ENCODE peak calls at places on chromosome 2, in five cellular contexts. Z, R, Y, C and M are unnamed samples.

GRCh38 chr2:109324859-109325258 is 195.9 kb downstream of the SH3RF3 start:
- DNase-seq in Y (peak; percentile 96), C (no peak), Z (no peak), R (no peak), M (no peak)

GRCh38 chr2:82258151-82258550 is 1953.6 kb upstream of the LRRTM1 start:
- DNase-seq in Y (no peak), Z (no peak), R (no peak), C (no peak), M (no peak)

GRCh38 chr2:218429951-218430692 is 11.2 kb downstream of the VIL1 start:
- DNase-seq in R (no peak), C (no peak), Y (no peak), Z (no peak), M (no peak)

GRCh38 chr2:25042321-25043240 is 705 bp downstream of the EFR3B start:
- DNase-seq in C (peak; percentile 45), Y (peak; percentile 59), R (no peak), Z (peak; percentile 35), M (peak; percentile 38)

GRCh38 chr2:1283856-1284255 is 129.4 kb upstream of the TPO start:
- DNase-seq in Z (no peak), R (no peak), C (no peak), Y (no peak), M (no peak)

GRCh38 chr2:27069436-27069835 is 2.0 kb downstream of the OST4 start:
- DNase-seq in Z (no peak), C (no peak), R (no peak), Y (no peak), M (no peak)

GRCh38 chr2:39418491-39418890 is 18.6 kb downstream of the MAP4K3 start:
- DNase-seq in Z (no peak), Y (no peak), C (no peak), R (no peak), M (no peak)

GRCh38 chr2:17754773-17755425 is 961 bp downstream of the GEN1 start:
- DNase-seq in Y (peak; percentile 41), C (peak; percentile 12), Z (no peak), R (no peak), M (no peak)

GRCh38 chr2:144350151-144350802 is 169.6 kb downstream of the ZEB2 start:
- DNase-seq in Y (peak; percentile 46), C (no peak), Z (no peak), R (peak; percentile 79), M (peak; percentile 62)

GRCh38 chr2:238094438-238095022 is 5.6 kb upstream of the ESPNL start:
- DNase-seq in R (no peak), Y (no peak), Z (no peak), C (no peak), M (no peak)

GRCh38 chr2:33375054-33375453 is 101.4 kb upstream of the RASGRP3 start:
- DNase-seq in C (no peak), R (no peak), Z (no peak), Y (no peak), M (no peak)

GRCh38 chr2:202720226-202720625 is 85.5 kb downstream of the FAM117B start:
- DNase-seq in Y (no peak), C (peak; percentile 76), Z (no peak), R (no peak), M (no peak)

GRCh38 chr2:166625670-166626069 is 131.6 kb upstream of the SCN7A start:
- DNase-seq in Y (no peak), C (no peak), R (no peak), Z (no peak), M (no peak)

GRCh38 chr2:200609027-200609614 is 23.3 kb downstream of the AOX1 start:
- DNase-seq in C (peak; percentile 92), Z (no peak), R (no peak), Y (peak; percentile 69), M (no peak)

GRCh38 chr2:127641133-127641532 is 4.8 kb upstream of the GPR17 start:
- DNase-seq in R (no peak), Z (no peak), C (no peak), Y (no peak), M (no peak)
- H2BK12ac ChIP-seq in R (no peak overlapping the region), Z (no peak overlapping the region), C (peak overlapping the region; percentile 15), Y (no peak overlapping the region), M (no peak overlapping the region)

DNA sequence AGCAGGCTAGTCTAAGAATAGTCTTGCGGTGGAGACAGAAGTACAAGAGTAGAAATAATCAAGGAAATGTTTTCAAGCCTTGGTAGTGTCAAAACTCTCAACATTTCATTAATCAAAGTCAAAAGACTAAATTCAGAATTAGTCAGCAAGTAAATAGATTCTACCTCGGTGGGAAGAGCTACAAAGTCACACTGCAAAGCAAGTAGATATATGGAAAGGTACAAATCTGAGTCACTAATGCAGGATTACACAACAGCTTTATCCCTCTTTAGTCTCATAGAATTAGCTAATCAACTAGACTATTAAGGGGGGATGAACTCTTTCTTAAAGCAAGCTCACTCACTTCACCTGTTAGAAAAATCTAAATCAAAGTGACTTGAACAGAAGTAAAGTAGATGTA is 568.7 kb upstream of the CNTNAP5 start:
- DNase-seq in R (no peak), Z (no peak), Y (no peak), C (no peak), M (no peak)
- H2BK12ac ChIP-seq in R (no peak overlapping the region), Z (no peak overlapping the region), Y (no peak overlapping the region), C (no peak overlapping the region), M (no peak overlapping the region)

GRCh38 chr2:128300621-128301020 is 18.0 kb downstream of the HS6ST1 start:
- DNase-seq in C (peak; percentile 64), R (no peak), Y (no peak), Z (no peak), M (no peak)

GRCh38 chr2:128300151-128300550 is 18.5 kb downstream of the HS6ST1 start:
- DNase-seq in Z (no peak), R (no peak), Y (no peak), C (no peak), M (no peak)

GRCh38 chr2:128301501-128301966 is 17.1 kb downstream of the HS6ST1 start:
- DNase-seq in Y (peak; percentile 99), Z (no peak), C (peak; percentile 92), R (no peak), M (no peak)

GRCh38 chr2:128302011-128302743 is 16.5 kb downstream of the HS6ST1 start:
- DNase-seq in R (no peak), Z (no peak), Y (no peak), C (peak; percentile 94), M (no peak)

DNA sequence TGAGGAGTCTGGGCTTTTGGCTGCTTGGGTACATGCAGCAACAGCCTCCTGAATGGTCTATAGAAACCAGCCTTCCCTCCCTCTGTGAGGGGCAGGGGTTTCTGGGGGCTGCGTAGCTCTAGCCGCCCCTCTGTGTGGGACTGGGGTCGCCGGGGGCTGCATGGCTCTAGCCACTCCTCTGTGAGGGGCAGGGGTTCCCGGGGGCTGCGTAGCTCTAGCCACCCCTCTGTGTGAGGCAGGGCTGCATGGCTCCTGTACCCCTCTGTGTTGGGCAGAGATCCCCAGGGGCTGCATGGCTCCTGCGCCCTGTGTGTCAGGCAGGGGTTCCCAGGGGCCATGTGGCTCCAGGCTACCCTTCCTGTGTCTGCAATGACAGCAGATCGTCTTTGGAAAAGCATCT is 17.6 kb downstream of the HS6ST1 start:
- DNase-seq in R (no peak), Z (no peak), Y (no peak), C (no peak), M (no peak)
- H2BK12ac ChIP-seq in R (no peak overlapping the region), Z (no peak overlapping the region), Y (peak overlapping the region; percentile 23), C (no peak overlapping the region), M (no peak overlapping the region)

DNA sequence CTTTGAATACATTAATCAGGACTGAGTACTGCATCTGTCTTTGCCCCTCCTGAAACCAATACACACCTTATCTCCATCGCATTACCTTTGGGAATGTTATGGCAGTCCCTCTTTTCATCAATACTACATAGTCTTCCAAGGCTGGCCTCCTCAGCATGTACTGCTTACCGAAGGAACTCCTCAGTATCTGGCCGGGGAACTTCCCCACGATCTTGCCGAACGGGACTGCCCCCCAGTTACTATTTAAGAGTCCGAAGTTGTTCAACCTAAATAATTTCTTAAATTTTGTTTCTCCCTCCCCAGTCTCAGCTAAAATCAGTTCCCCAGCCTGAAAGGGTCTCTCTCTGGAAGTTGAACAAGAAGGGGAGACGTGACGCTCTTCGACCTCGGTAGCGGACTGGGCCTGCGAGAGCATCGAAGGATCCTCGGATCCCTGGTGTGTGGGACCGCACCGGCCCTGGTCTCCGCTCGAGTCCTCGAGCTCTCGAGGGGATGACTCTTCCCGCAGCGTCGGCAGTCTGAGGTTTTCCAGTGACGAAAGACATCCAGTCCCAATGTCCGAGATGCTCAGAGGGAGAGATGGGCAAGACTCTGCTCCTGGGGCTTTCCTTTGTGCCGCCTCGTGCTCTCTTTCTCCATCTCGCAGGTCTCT is 489 bp downstream of the TRMT61B start:
- DNase-seq in C (peak; percentile 0), Z (no peak), Y (no peak), R (no peak), M (no peak)
- H2BK12ac ChIP-seq in C (no peak overlapping the region), Z (no peak overlapping the region), Y (no peak overlapping the region), R (no peak overlapping the region), M (no peak overlapping the region)

DNA sequence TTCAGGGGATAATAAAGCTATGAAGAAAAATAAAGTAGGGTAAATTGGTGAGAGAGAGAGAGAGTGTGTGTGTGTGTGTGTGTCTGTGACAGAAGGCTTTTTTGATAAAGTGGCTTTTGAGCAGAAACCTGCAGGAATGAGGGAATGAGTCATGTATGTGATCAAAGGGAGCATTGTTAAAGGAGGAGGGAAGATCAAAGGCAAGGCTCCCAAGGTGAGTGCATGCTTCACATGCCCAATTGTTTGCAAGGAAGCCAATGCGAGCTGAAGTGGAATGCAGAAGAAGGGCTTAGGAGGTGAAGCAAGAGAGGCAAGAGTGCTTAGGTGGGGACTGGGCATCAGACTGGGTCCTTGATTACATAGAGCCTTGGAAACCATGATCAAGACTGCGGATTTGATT is 96.8 kb downstream of the DNAH6 start:
- DNase-seq in Z (no peak), Y (no peak), R (no peak), C (peak; percentile 79), M (peak; percentile 34)
- H2BK12ac ChIP-seq in Z (no peak overlapping the region), Y (no peak overlapping the region), R (no peak overlapping the region), C (no peak overlapping the region), M (no peak overlapping the region)

GRCh38 chr2:142037744-142038143 is 93.1 kb downstream of the LRP1B start:
- DNase-seq in Z (no peak), Y (peak; percentile 10), C (no peak), R (no peak), M (no peak)
- H2BK12ac ChIP-seq in Z (no peak overlapping the region), Y (no peak overlapping the region), C (no peak overlapping the region), R (no peak overlapping the region), M (no peak overlapping the region)

GRCh38 chr2:60066971-60067370 is 486.5 kb downstream of the BCL11A start:
- DNase-seq in R (no peak), Z (no peak), Y (no peak), C (no peak), M (no peak)
- H2BK12ac ChIP-seq in R (no peak overlapping the region), Z (no peak overlapping the region), Y (no peak overlapping the region), C (no peak overlapping the region), M (no peak overlapping the region)

GRCh38 chr2:116160657-116161056 is 1653.8 kb upstream of the DDX18 start:
- DNase-seq in C (no peak), R (no peak), Y (no peak), Z (no peak), M (no peak)

DNA sequence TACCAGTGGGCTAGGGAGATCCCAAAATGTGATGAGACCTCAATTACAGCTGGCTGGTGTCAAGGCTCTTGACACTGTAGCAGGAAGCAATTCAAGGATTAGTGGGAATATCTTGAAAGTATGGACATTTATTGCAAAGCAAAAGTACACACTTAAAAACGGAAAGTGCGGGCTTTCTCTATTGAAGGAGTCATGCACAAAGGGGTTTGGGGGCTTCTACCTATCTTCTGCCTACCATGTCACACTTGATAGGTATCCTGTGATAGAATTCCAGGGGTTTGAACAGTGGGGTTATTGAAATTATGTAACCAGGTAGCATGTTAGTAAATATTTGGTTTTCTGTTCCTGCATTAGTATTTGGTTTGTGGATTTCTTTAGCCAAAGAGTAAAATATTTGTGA is 1652.1 kb upstream of the DDX18 start:
- DNase-seq in Z (no peak), Y (no peak), C (no peak), R (no peak), M (no peak)
- H2BK12ac ChIP-seq in Z (no peak overlapping the region), Y (no peak overlapping the region), C (no peak overlapping the region), R (no peak overlapping the region), M (no peak overlapping the region)

GRCh38 chr2:207072579-207072978 is 93.2 kb downstream of the KLF7 start:
- DNase-seq in C (no peak), R (no peak), Y (no peak), Z (no peak), M (no peak)
- H2BK12ac ChIP-seq in C (no peak overlapping the region), R (no peak overlapping the region), Y (no peak overlapping the region), Z (no peak overlapping the region), M (no peak overlapping the region)